ENCODE peak calls at places on chromosomes 16 and 17, in ten cellular contexts. X is colonic mucosa; C is fibroblast of pulmonary artery; Q is EL; T is activated CD4-positive, alpha-beta T cell treated with anti-CD3 and anti-CD28 coated beads, Interleukin-2, amount 50 U/mL, for 4 hours; J is GM23248; V is activated naive CD4-positive, alpha-beta T cell; S is NCI-H1105 treated with DMSO at 0.1 percent for 48 hours; A is amniotic stem cell; G is activated naive CD8-positive, alpha-beta T cell treated with anti-CD3 and anti-CD28 coated beads for 36 hours. D is an unnamed sample.

GRCh38 chr17:38509008-38509771 is 80.9 kb downstream of the ARHGAP23 start:
- DNase-seq in X (peak), C (peak), Q (peak), T (peak), J (peak), V (peak), S (no peak), A (peak), G (peak), D (peak)

GRCh38 chr17:77449908-77450741 is 309.4 kb downstream of the SEC14L1 start:
- DNase-seq in X (peak), C (peak), Q (peak), T (peak), J (peak), V (no peak), S (no peak), A (no peak), G (peak), D (peak)

GRCh38 chr17:79950711-79951110 is 85.0 kb downstream of the TBC1D16 start:
- DNase-seq in X (no peak), C (no peak), Q (no peak), T (no peak), J (no peak), V (no peak), S (no peak), A (no peak), G (no peak), D (no peak)

GRCh38 chr17:45228121-45228941 is 6.6 kb downstream of the FMNL1 start:
- DNase-seq in X (no peak), C (no peak), Q (no peak), T (no peak), J (no peak), V (no peak), S (no peak), A (no peak), G (peak), D (peak)

GRCh38 chr17:58527306-58527705 is 12.9 kb upstream of the MTMR4 start:
- DNase-seq in X (no peak), C (peak), Q (peak), T (no peak), J (peak), V (no peak), S (no peak), A (no peak), G (no peak), D (no peak)

GRCh38 chr17:77223642-77224420 is 83.1 kb downstream of the SEC14L1 start:
- DNase-seq in X (no peak), C (no peak), Q (no peak), T (no peak), J (no peak), V (no peak), S (no peak), A (no peak), G (no peak), D (no peak)

GRCh38 chr16:67199011-67199807 is at the start of gene ELMO3:
- DNase-seq in X (peak), C (no peak), Q (no peak), T (no peak), J (peak), V (no peak), S (peak), A (no peak), G (no peak), D (peak)

GRCh38 chr17:37413875-37414519 is 7.3 kb downstream of the TADA2A start:
- DNase-seq in X (no peak), C (no peak), Q (no peak), T (no peak), J (peak), V (no peak), S (no peak), A (no peak), G (no peak), D (no peak)

GRCh38 chr17:61686114-61686513 is 95.1 kb upstream of the NACA2 start:
- DNase-seq in X (no peak), C (no peak), Q (no peak), T (no peak), J (no peak), V (no peak), S (no peak), A (no peak), G (no peak), D (no peak)

GRCh38 chr16:85812031-85812807 is 12.7 kb downstream of the COX4I1 start:
- DNase-seq in X (no peak), C (no peak), Q (peak), T (no peak), J (peak), V (no peak), S (no peak), A (no peak), G (no peak), D (no peak)

GRCh38 chr16:85936761-85937343 is 37.9 kb downstream of the IRF8 start:
- DNase-seq in X (no peak), C (no peak), Q (no peak), T (peak), J (peak), V (no peak), S (no peak), A (no peak), G (peak), D (no peak)

GRCh38 chr17:10614536-10615155 is 42.5 kb downstream of the MYH3 start:
- DNase-seq in X (peak), C (peak), Q (peak), T (no peak), J (peak), V (no peak), S (peak), A (no peak), G (peak), D (peak)

GRCh38 chr16:2331199-2331931 is 9.2 kb downstream of the ABCA3 start:
- DNase-seq in X (no peak), C (no peak), Q (no peak), T (no peak), J (no peak), V (no peak), S (no peak), A (no peak), G (no peak), D (no peak)

GRCh38 chr16:30651124-30652004 is 604 bp downstream of the PRR14 start:
- DNase-seq in X (peak), C (peak), Q (peak), T (peak), J (peak), V (peak), S (peak), A (peak), G (peak), D (peak)

GRCh38 chr16:50457423-50457822 is 88.6 kb upstream of the BRD7 start:
- DNase-seq in X (no peak), C (no peak), Q (no peak), T (no peak), J (no peak), V (no peak), S (no peak), A (no peak), G (no peak), D (no peak)

D was measured in hepatocyte.